ENCODE peak calls at places on chromosomes 3 and 15, in eight cellular contexts. One of them, this sample, is unnamed.

GRCh38 chr3:35183915-35184675 is 455.2 kb upstream of the ARPP21 start:
- DNase-seq in T follicular helper cell: no peak
- DNase-seq in SK-N-DZ: no peak
- DNase-seq in NCI-H345: no peak
- DNase-seq in activated gamma-delta T cell treated with Interleukin-2 at 50 U/mL for 16 hours: no peak
- DNase-seq in KG1: no peak
- DNase-seq in activated CD4-positive, alpha-beta T cell treated with anti-CD3 and anti-CD28 coated beads for 36 hours: no peak
- DNase-seq in mucosa of gallbladder: no peak
- DNase-seq in this sample: no peak

GRCh38 chr3:194384156-194384555 is 14.6 kb upstream of the LRRC15 start:
- DNase-seq in NCI-H345: no peak
- DNase-seq in SK-N-DZ: no peak
- DNase-seq in activated CD4-positive, alpha-beta T cell treated with anti-CD3 and anti-CD28 coated beads for 36 hours: no peak
- DNase-seq in KG1: no peak
- DNase-seq in mucosa of gallbladder: no peak
- DNase-seq in T follicular helper cell: no peak
- DNase-seq in activated gamma-delta T cell treated with Interleukin-2 at 50 U/mL for 16 hours: no peak
- DNase-seq in this sample: no peak

GRCh38 chr3:47244531-47245100 is 38.0 kb downstream of the KIF9 start:
- DNase-seq in KG1: no peak
- DNase-seq in T follicular helper cell: no peak
- DNase-seq in NCI-H345: no peak
- DNase-seq in activated CD4-positive, alpha-beta T cell treated with anti-CD3 and anti-CD28 coated beads for 36 hours: no peak
- DNase-seq in SK-N-DZ: no peak
- DNase-seq in mucosa of gallbladder: no peak
- DNase-seq in activated gamma-delta T cell treated with Interleukin-2 at 50 U/mL for 16 hours: no peak
- DNase-seq in this sample: no peak

GRCh38 chr3:159062734-159063410 is 261.0 kb downstream of the MFSD1 start:
- DNase-seq in T follicular helper cell: no peak
- DNase-seq in mucosa of gallbladder: no peak
- DNase-seq in activated gamma-delta T cell treated with Interleukin-2 at 50 U/mL for 16 hours: no peak
- DNase-seq in SK-N-DZ: no peak
- DNase-seq in KG1: no peak
- DNase-seq in NCI-H345: no peak
- DNase-seq in activated CD4-positive, alpha-beta T cell treated with anti-CD3 and anti-CD28 coated beads for 36 hours: no peak
- DNase-seq in this sample: no peak

GRCh38 chr3:31532587-31533168 is at the start of gene STT3B:
- DNase-seq in SK-N-DZ: peak
- DNase-seq in NCI-H345: peak
- DNase-seq in T follicular helper cell: peak
- DNase-seq in mucosa of gallbladder: peak
- DNase-seq in activated gamma-delta T cell treated with Interleukin-2 at 50 U/mL for 16 hours: peak
- DNase-seq in KG1: peak
- DNase-seq in activated CD4-positive, alpha-beta T cell treated with anti-CD3 and anti-CD28 coated beads for 36 hours: peak
- DNase-seq in this sample: peak

GRCh38 chr3:23096041-23096440 is 107.1 kb upstream of the UBE2E2 start:
- DNase-seq in KG1: no peak
- DNase-seq in NCI-H345: no peak
- DNase-seq in T follicular helper cell: no peak
- DNase-seq in activated gamma-delta T cell treated with Interleukin-2 at 50 U/mL for 16 hours: no peak
- DNase-seq in mucosa of gallbladder: no peak
- DNase-seq in SK-N-DZ: no peak
- DNase-seq in activated CD4-positive, alpha-beta T cell treated with anti-CD3 and anti-CD28 coated beads for 36 hours: no peak
- DNase-seq in this sample: no peak

GRCh38 chr3:42063886-42064285 is 27.3 kb upstream of the TRAK1 start:
- DNase-seq in activated CD4-positive, alpha-beta T cell treated with anti-CD3 and anti-CD28 coated beads for 36 hours: no peak
- DNase-seq in T follicular helper cell: no peak
- DNase-seq in mucosa of gallbladder: no peak
- DNase-seq in activated gamma-delta T cell treated with Interleukin-2 at 50 U/mL for 16 hours: no peak
- DNase-seq in NCI-H345: no peak
- DNase-seq in SK-N-DZ: no peak
- DNase-seq in KG1: no peak
- DNase-seq in this sample: no peak

GRCh38 chr15:51424780-51425179 is 83.3 kb downstream of the GLDN start:
- DNase-seq in mucosa of gallbladder: no peak
- DNase-seq in activated CD4-positive, alpha-beta T cell treated with anti-CD3 and anti-CD28 coated beads for 36 hours: no peak
- DNase-seq in KG1: no peak
- DNase-seq in activated gamma-delta T cell treated with Interleukin-2 at 50 U/mL for 16 hours: no peak
- DNase-seq in SK-N-DZ: no peak
- DNase-seq in T follicular helper cell: no peak
- DNase-seq in NCI-H345: no peak
- DNase-seq in this sample: no peak

GRCh38 chr15:33675246-33675645 is 293.1 kb upstream of the CHRM5 start:
- DNase-seq in T follicular helper cell: no peak
- DNase-seq in KG1: no peak
- DNase-seq in activated CD4-positive, alpha-beta T cell treated with anti-CD3 and anti-CD28 coated beads for 36 hours: peak
- DNase-seq in mucosa of gallbladder: no peak
- DNase-seq in activated gamma-delta T cell treated with Interleukin-2 at 50 U/mL for 16 hours: no peak
- DNase-seq in NCI-H345: peak
- DNase-seq in SK-N-DZ: no peak
- DNase-seq in this sample: no peak

GRCh38 chr3:115363071-115363470 is 216.0 kb upstream of the ZBTB20 start:
- DNase-seq in mucosa of gallbladder: no peak
- DNase-seq in activated CD4-positive, alpha-beta T cell treated with anti-CD3 and anti-CD28 coated beads for 36 hours: no peak
- DNase-seq in NCI-H345: no peak
- DNase-seq in SK-N-DZ: no peak
- DNase-seq in KG1: no peak
- DNase-seq in T follicular helper cell: no peak
- DNase-seq in activated gamma-delta T cell treated with Interleukin-2 at 50 U/mL for 16 hours: no peak
- DNase-seq in this sample: no peak

GRCh38 chr3:67524046-67524445 is 130.4 kb downstream of the SUCLG2 start:
- DNase-seq in KG1: no peak
- DNase-seq in activated CD4-positive, alpha-beta T cell treated with anti-CD3 and anti-CD28 coated beads for 36 hours: no peak
- DNase-seq in NCI-H345: no peak
- DNase-seq in SK-N-DZ: no peak
- DNase-seq in activated gamma-delta T cell treated with Interleukin-2 at 50 U/mL for 16 hours: no peak
- DNase-seq in mucosa of gallbladder: no peak
- DNase-seq in T follicular helper cell: no peak
- DNase-seq in this sample: no peak

GRCh38 chr15:57321973-57322601 is 54.2 kb upstream of the CGNL1 start:
- DNase-seq in activated CD4-positive, alpha-beta T cell treated with anti-CD3 and anti-CD28 coated beads for 36 hours: no peak
- DNase-seq in NCI-H345: peak
- DNase-seq in KG1: no peak
- DNase-seq in SK-N-DZ: no peak
- DNase-seq in activated gamma-delta T cell treated with Interleukin-2 at 50 U/mL for 16 hours: no peak
- DNase-seq in mucosa of gallbladder: no peak
- DNase-seq in T follicular helper cell: no peak
- DNase-seq in this sample: no peak

GRCh38 chr3:133693821-133694220 is 32.1 kb upstream of the TOPBP1 start:
- DNase-seq in SK-N-DZ: no peak
- DNase-seq in KG1: no peak
- DNase-seq in NCI-H345: no peak
- DNase-seq in T follicular helper cell: no peak
- DNase-seq in mucosa of gallbladder: no peak
- DNase-seq in activated gamma-delta T cell treated with Interleukin-2 at 50 U/mL for 16 hours: no peak
- DNase-seq in activated CD4-positive, alpha-beta T cell treated with anti-CD3 and anti-CD28 coated beads for 36 hours: no peak
- DNase-seq in this sample: no peak

GRCh38 chr3:25007974-25008658 is 419.9 kb upstream of the RARB start:
- DNase-seq in KG1: no peak
- DNase-seq in SK-N-DZ: no peak
- DNase-seq in activated CD4-positive, alpha-beta T cell treated with anti-CD3 and anti-CD28 coated beads for 36 hours: no peak
- DNase-seq in T follicular helper cell: no peak
- DNase-seq in NCI-H345: no peak
- DNase-seq in activated gamma-delta T cell treated with Interleukin-2 at 50 U/mL for 16 hours: no peak
- DNase-seq in mucosa of gallbladder: no peak
- DNase-seq in this sample: no peak

GRCh38 chr15:64046347-64047153 is at the start of gene DAPK2:
- DNase-seq in mucosa of gallbladder: peak
- DNase-seq in activated CD4-positive, alpha-beta T cell treated with anti-CD3 and anti-CD28 coated beads for 36 hours: peak
- DNase-seq in SK-N-DZ: peak
- DNase-seq in KG1: peak
- DNase-seq in T follicular helper cell: peak
- DNase-seq in activated gamma-delta T cell treated with Interleukin-2 at 50 U/mL for 16 hours: peak
- DNase-seq in NCI-H345: peak
- DNase-seq in this sample: peak

GRCh38 chr3:12185172-12185710 is 26.5 kb upstream of the TIMP4 start:
- DNase-seq in NCI-H345: no peak
- DNase-seq in SK-N-DZ: no peak
- DNase-seq in T follicular helper cell: no peak
- DNase-seq in mucosa of gallbladder: no peak
- DNase-seq in activated gamma-delta T cell treated with Interleukin-2 at 50 U/mL for 16 hours: no peak
- DNase-seq in KG1: no peak
- DNase-seq in activated CD4-positive, alpha-beta T cell treated with anti-CD3 and anti-CD28 coated beads for 36 hours: no peak
- DNase-seq in this sample: no peak

GRCh38 chr3:14253022-14253761 is 74.6 kb downstream of the LSM3 start:
- DNase-seq in activated CD4-positive, alpha-beta T cell treated with anti-CD3 and anti-CD28 coated beads for 36 hours: no peak
- DNase-seq in KG1: no peak
- DNase-seq in NCI-H345: no peak
- DNase-seq in SK-N-DZ: no peak
- DNase-seq in T follicular helper cell: no peak
- DNase-seq in activated gamma-delta T cell treated with Interleukin-2 at 50 U/mL for 16 hours: no peak
- DNase-seq in mucosa of gallbladder: peak
- DNase-seq in this sample: no peak

GRCh38 chr3:16028604-16029003 is 145.9 kb upstream of the GALNT15 start:
- DNase-seq in activated CD4-positive, alpha-beta T cell treated with anti-CD3 and anti-CD28 coated beads for 36 hours: no peak
- DNase-seq in mucosa of gallbladder: no peak
- DNase-seq in T follicular helper cell: no peak
- DNase-seq in activated gamma-delta T cell treated with Interleukin-2 at 50 U/mL for 16 hours: no peak
- DNase-seq in SK-N-DZ: no peak
- DNase-seq in KG1: no peak
- DNase-seq in NCI-H345: no peak
- DNase-seq in this sample: no peak

GRCh38 chr3:54243262-54243931 is 121.0 kb downstream of the CACNA2D3 start:
- DNase-seq in NCI-H345: no peak
- DNase-seq in mucosa of gallbladder: no peak
- DNase-seq in KG1: no peak
- DNase-seq in SK-N-DZ: no peak
- DNase-seq in activated CD4-positive, alpha-beta T cell treated with anti-CD3 and anti-CD28 coated beads for 36 hours: no peak
- DNase-seq in T follicular helper cell: no peak
- DNase-seq in activated gamma-delta T cell treated with Interleukin-2 at 50 U/mL for 16 hours: no peak
- DNase-seq in this sample: no peak

GRCh38 chr15:42059661-42060476 is 34.5 kb downstream of the PLA2G4D start:
- DNase-seq in T follicular helper cell: peak
- DNase-seq in mucosa of gallbladder: peak
- DNase-seq in NCI-H345: peak
- DNase-seq in activated CD4-positive, alpha-beta T cell treated with anti-CD3 and anti-CD28 coated beads for 36 hours: peak
- DNase-seq in SK-N-DZ: peak
- DNase-seq in KG1: peak
- DNase-seq in activated gamma-delta T cell treated with Interleukin-2 at 50 U/mL for 16 hours: peak
- DNase-seq in this sample: peak

GRCh38 chr15:62928996-62929350 is 113.6 kb upstream of the TPM1 start:
- DNase-seq in NCI-H345: no peak
- DNase-seq in T follicular helper cell: no peak
- DNase-seq in KG1: no peak
- DNase-seq in activated gamma-delta T cell treated with Interleukin-2 at 50 U/mL for 16 hours: no peak
- DNase-seq in SK-N-DZ: no peak
- DNase-seq in activated CD4-positive, alpha-beta T cell treated with anti-CD3 and anti-CD28 coated beads for 36 hours: no peak
- DNase-seq in mucosa of gallbladder: no peak
- DNase-seq in this sample: no peak

GRCh38 chr3:193945126-193945525 is 190.8 kb upstream of the HES1 start:
- DNase-seq in mucosa of gallbladder: no peak
- DNase-seq in KG1: no peak
- DNase-seq in T follicular helper cell: no peak
- DNase-seq in activated gamma-delta T cell treated with Interleukin-2 at 50 U/mL for 16 hours: no peak
- DNase-seq in activated CD4-positive, alpha-beta T cell treated with anti-CD3 and anti-CD28 coated beads for 36 hours: no peak
- DNase-seq in NCI-H345: no peak
- DNase-seq in SK-N-DZ: no peak
- DNase-seq in this sample: no peak

GRCh38 chr3:157360044-157360443 is 76.6 kb upstream of the PTX3 start:
- DNase-seq in activated gamma-delta T cell treated with Interleukin-2 at 50 U/mL for 16 hours: no peak
- DNase-seq in mucosa of gallbladder: no peak
- DNase-seq in activated CD4-positive, alpha-beta T cell treated with anti-CD3 and anti-CD28 coated beads for 36 hours: no peak
- DNase-seq in KG1: no peak
- DNase-seq in SK-N-DZ: no peak
- DNase-seq in NCI-H345: no peak
- DNase-seq in T follicular helper cell: no peak
- DNase-seq in this sample: no peak

GRCh38 chr3:52237659-52238172 is 1.2 kb downstream of the TWF2 start:
- DNase-seq in KG1: no peak
- DNase-seq in activated CD4-positive, alpha-beta T cell treated with anti-CD3 and anti-CD28 coated beads for 36 hours: peak
- DNase-seq in NCI-H345: no peak
- DNase-seq in activated gamma-delta T cell treated with Interleukin-2 at 50 U/mL for 16 hours: no peak
- DNase-seq in SK-N-DZ: no peak
- DNase-seq in T follicular helper cell: no peak
- DNase-seq in mucosa of gallbladder: peak
- DNase-seq in this sample: no peak

GRCh38 chr15:29936353-29937049 is 114.2 kb upstream of the TJP1 start:
- DNase-seq in KG1: no peak
- DNase-seq in T follicular helper cell: no peak
- DNase-seq in SK-N-DZ: no peak
- DNase-seq in activated CD4-positive, alpha-beta T cell treated with anti-CD3 and anti-CD28 coated beads for 36 hours: no peak
- DNase-seq in activated gamma-delta T cell treated with Interleukin-2 at 50 U/mL for 16 hours: no peak
- DNase-seq in NCI-H345: no peak
- DNase-seq in mucosa of gallbladder: no peak
- DNase-seq in this sample: no peak

GRCh38 chr3:34998905-34999304 is 640.4 kb upstream of the ARPP21 start:
- DNase-seq in NCI-H345: no peak
- DNase-seq in T follicular helper cell: no peak
- DNase-seq in mucosa of gallbladder: no peak
- DNase-seq in KG1: no peak
- DNase-seq in activated CD4-positive, alpha-beta T cell treated with anti-CD3 and anti-CD28 coated beads for 36 hours: no peak
- DNase-seq in SK-N-DZ: no peak
- DNase-seq in activated gamma-delta T cell treated with Interleukin-2 at 50 U/mL for 16 hours: no peak
- DNase-seq in this sample: no peak